ENCODE peak calls at places on chromosomes 1 and 21, in nine cellular contexts. E is NB4, T is PC-3, N is thoracic aorta, O is H1, B is tibial artery, J is endothelial cell of umbilical vein, F is cardiac muscle cell, A is lower leg skin. G is an unnamed sample.

GRCh38 chr1:110051262-110051648 is 16.8 kb downstream of the STRIP1 start:
- DNase-seq in E (no peak), T (no peak), N (no peak), O (no peak), B (no peak), J (no peak), F (no peak), A (no peak), G (no peak)

GRCh38 chr1:229363723-229364122 is 20.9 kb upstream of the CCSAP start:
- DNase-seq in E (no peak), T (no peak), N (no peak), O (no peak), B (no peak), J (no peak), F (no peak), A (no peak), G (no peak)

GRCh38 chr1:169624122-169624521 is 5.8 kb downstream of the SELP start:
- DNase-seq in E (no peak), T (no peak), N (no peak), O (no peak), B (no peak), J (peak), F (no peak), A (no peak), G (no peak)

GRCh38 chr1:46686255-46686654 is 14.6 kb downstream of the TEX38 start:
- DNase-seq in E (no peak), T (no peak), N (no peak), O (no peak), B (no peak), J (peak), F (no peak), A (no peak), G (no peak)

GRCh38 chr1:12112711-12113161 is 49.6 kb downstream of the TNFRSF8 start:
- DNase-seq in E (no peak), T (no peak), N (no peak), O (no peak), B (no peak), J (no peak), F (peak), A (no peak), G (no peak)

GRCh38 chr1:185050823-185051451 is 5.6 kb downstream of the RNF2 start:
- DNase-seq in E (peak), T (no peak), N (no peak), O (no peak), B (no peak), J (no peak), F (peak), A (no peak), G (no peak)

GRCh38 chr1:79188371-79188770 is 181.8 kb upstream of the ADGRL4 start:
- DNase-seq in E (peak), T (peak), N (no peak), O (no peak), B (no peak), J (peak), F (peak), A (no peak), G (no peak)

GRCh38 chr1:17791464-17791863 is 36.3 kb downstream of the ACTL8 start:
- DNase-seq in E (no peak), T (no peak), N (no peak), O (no peak), B (no peak), J (no peak), F (no peak), A (peak), G (no peak)

GRCh38 chr1:175420491-175420827 is 227.9 kb upstream of the KIAA0040 start:
- DNase-seq in E (no peak), T (no peak), N (no peak), O (no peak), B (no peak), J (no peak), F (no peak), A (no peak), G (no peak)

GRCh38 chr1:152870831-152871730 is 7.0 kb upstream of the SMCP start:
- DNase-seq in E (peak), T (peak), N (no peak), O (no peak), B (no peak), J (peak), F (peak), A (no peak), G (no peak)

GRCh38 chr1:236457775-236458174 is 63.7 kb downstream of the EDARADD start:
- DNase-seq in E (no peak), T (no peak), N (no peak), O (no peak), B (no peak), J (no peak), F (no peak), A (no peak), G (no peak)

GRCh38 chr1:228737613-228738012 is 2.3 kb downstream of the RHOU start:
- DNase-seq in E (no peak), T (no peak), N (no peak), O (no peak), B (no peak), J (no peak), F (no peak), A (no peak), G (peak)

GRCh38 chr1:68151690-68152089 is 80.6 kb downstream of the WLS start:
- DNase-seq in E (no peak), T (no peak), N (no peak), O (no peak), B (no peak), J (no peak), F (no peak), A (no peak), G (no peak)

GRCh38 chr1:225254676-225255075 is 173.2 kb downstream of the LBR start:
- DNase-seq in E (no peak), T (no peak), N (no peak), O (no peak), B (no peak), J (no peak), F (no peak), A (no peak), G (no peak)

GRCh38 chr21:15084668-15085067 is 19.9 kb upstream of the NRIP1 start:
- DNase-seq in E (no peak), T (no peak), N (no peak), O (no peak), B (no peak), J (no peak), F (peak), A (no peak), G (no peak)

GRCh38 chr1:72283204-72284083 is 1.1 kb upstream of the NEGR1 start:
- DNase-seq in E (peak), T (peak), N (peak), O (no peak), B (peak), J (peak), F (peak), A (peak), G (peak)

GRCh38 chr1:205141236-205142104 is 19.7 kb upstream of the RBBP5 start:
- DNase-seq in E (peak), T (peak), N (peak), O (peak), B (peak), J (peak), F (peak), A (peak), G (peak)

GRCh38 chr1:53395671-53396215 is 63.5 kb upstream of the DMRTB1 start:
- DNase-seq in E (no peak), T (no peak), N (no peak), O (no peak), B (no peak), J (no peak), F (no peak), A (peak), G (peak)

GRCh38 chr1:98839840-98840239 is 164.8 kb downstream of the PLPPR5 start:
- DNase-seq in E (no peak), T (no peak), N (no peak), O (no peak), B (no peak), J (no peak), F (no peak), A (no peak), G (no peak)

GRCh38 chr1:204077979-204078696 is 5.2 kb downstream of the SOX13 start:
- DNase-seq in E (no peak), T (no peak), N (no peak), O (peak), B (no peak), J (no peak), F (peak), A (no peak), G (no peak)

GRCh38 chr1:10861822-10862221 is 65.4 kb upstream of the CASZ1 start:
- DNase-seq in E (no peak), T (no peak), N (no peak), O (no peak), B (no peak), J (no peak), F (no peak), A (no peak), G (no peak)

GRCh38 chr1:47646676-47647075 is 208.8 kb downstream of the FOXD2 start:
- DNase-seq in E (no peak), T (peak), N (no peak), O (no peak), B (no peak), J (no peak), F (no peak), A (no peak), G (no peak)

GRCh38 chr1:54275349-54275748 is 75.4 kb downstream of the MRPL37 start:
- DNase-seq in E (no peak), T (peak), N (peak), O (no peak), B (peak), J (peak), F (peak), A (peak), G (peak)

GRCh38 chr1:182113879-182114626 is 52.5 kb upstream of the ZNF648 start:
- DNase-seq in E (no peak), T (no peak), N (no peak), O (no peak), B (no peak), J (no peak), F (no peak), A (no peak), G (no peak)

GRCh38 chr1:231866392-231867331 is 240.1 kb downstream of the DISC1 start:
- DNase-seq in E (peak), T (peak), N (no peak), O (peak), B (no peak), J (peak), F (peak), A (peak), G (no peak)

GRCh38 chr1:47915677-47916353 is 81.4 kb downstream of the TRABD2B start:
- DNase-seq in E (no peak), T (no peak), N (no peak), O (no peak), B (no peak), J (no peak), F (no peak), A (no peak), G (no peak)

GRCh38 chr21:31282095-31282709 is 61.9 kb downstream of the TIAM1 start:
- DNase-seq in E (no peak), T (peak), N (no peak), O (no peak), B (no peak), J (no peak), F (peak), A (no peak), G (no peak)

GRCh38 chr1:98098473-98098872 is 177.6 kb upstream of the DPYD start:
- DNase-seq in E (no peak), T (no peak), N (no peak), O (no peak), B (no peak), J (no peak), F (no peak), A (no peak), G (no peak)

GRCh38 chr1:227942716-227943261 is 4.9 kb downstream of the WNT9A start:
- DNase-seq in E (no peak), T (no peak), N (no peak), O (no peak), B (no peak), J (no peak), F (no peak), A (peak), G (peak)

GRCh38 chr21:41894922-41895557 is 15.9 kb upstream of the PRDM15 start:
- DNase-seq in E (no peak), T (peak), N (no peak), O (no peak), B (no peak), J (peak), F (peak), A (no peak), G (peak)

GRCh38 chr1:92623187-92623778 is 136.6 kb upstream of the GFI1 start:
- DNase-seq in E (peak), T (peak), N (no peak), O (no peak), B (no peak), J (peak), F (peak), A (no peak), G (no peak)

GRCh38 chr1:115184260-115184950 is 95.1 kb upstream of the TSPAN2 start:
- DNase-seq in E (no peak), T (peak), N (no peak), O (no peak), B (no peak), J (no peak), F (no peak), A (no peak), G (no peak)

GRCh38 chr1:64898107-64898861 is 68.1 kb downstream of the JAK1 start:
- DNase-seq in E (peak), T (peak), N (peak), O (no peak), B (peak), J (peak), F (peak), A (peak), G (peak)

GRCh38 chr1:212749924-212750535 is 41.5 kb downstream of the NSL1 start:
- DNase-seq in E (peak), T (peak), N (no peak), O (no peak), B (no peak), J (peak), F (peak), A (no peak), G (no peak)

GRCh38 chr1:53025034-53025777 is 36.8 kb upstream of the PODN start:
- DNase-seq in E (no peak), T (no peak), N (no peak), O (no peak), B (peak), J (peak), F (peak), A (no peak), G (peak)

DNA sequence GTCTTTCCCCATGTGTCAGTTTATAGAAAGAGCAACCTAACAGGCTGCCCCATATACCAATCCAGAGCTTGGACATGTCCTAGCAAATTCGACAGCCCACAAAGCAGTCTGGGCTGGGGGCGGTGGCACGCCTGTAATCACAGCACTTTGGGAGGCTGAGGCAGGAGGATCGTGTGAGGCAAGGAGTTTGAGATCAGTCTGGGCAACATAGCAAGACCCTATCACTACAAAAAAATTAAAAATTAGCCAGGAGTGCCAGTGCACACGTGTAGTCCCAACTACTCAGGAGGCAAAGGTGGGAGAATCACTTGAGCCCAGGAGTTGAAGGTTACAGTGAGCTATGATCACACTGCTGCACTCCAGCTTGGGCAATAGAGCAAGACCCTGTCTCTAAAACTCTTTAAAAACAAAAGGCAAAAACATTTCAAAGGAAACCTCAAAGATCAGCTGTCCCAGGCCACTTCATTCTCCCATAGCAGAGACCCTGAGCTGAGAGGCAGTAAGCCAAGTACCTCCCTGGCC is 54.4 kb downstream of the SETD4 start:
- DNase-seq in E (no peak), T (no peak), N (no peak), O (no peak), B (no peak), J (no peak), F (no peak), A (peak), G (no peak)
- H3K4me3 ChIP-seq in E (no peak), T (no peak), N (no peak), O (no peak), B (no peak), J (no peak), F (no peak), A (no peak), G (no peak)

DNA sequence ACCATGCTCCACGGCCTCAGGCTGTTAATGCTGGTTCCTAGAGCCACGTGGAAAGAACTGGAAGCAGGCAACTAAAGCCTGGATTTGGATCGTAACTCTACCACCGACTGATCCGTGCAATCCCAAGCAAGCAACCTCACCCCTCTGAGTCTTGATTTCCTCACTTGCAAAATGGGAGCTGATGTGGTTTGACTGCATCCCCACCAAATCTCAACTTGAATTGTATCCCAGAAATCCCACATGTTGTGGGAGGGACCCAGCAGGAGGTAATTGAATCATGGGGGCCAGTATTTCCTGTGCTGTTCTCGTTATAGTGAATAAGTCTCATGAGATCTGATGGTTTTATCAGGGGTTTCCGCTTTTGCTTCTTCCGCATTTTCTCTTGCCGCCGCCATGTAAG is 58.3 kb downstream of the FHAD1 start:
- DNase-seq in E (no peak), T (no peak), N (no peak), O (no peak), B (no peak), J (no peak), F (peak), A (no peak), G (no peak)
- H3K4me3 ChIP-seq in E (no peak), T (no peak), N (no peak), O (no peak), B (no peak), J (no peak), F (no peak), A (no peak), G (no peak)

DNA sequence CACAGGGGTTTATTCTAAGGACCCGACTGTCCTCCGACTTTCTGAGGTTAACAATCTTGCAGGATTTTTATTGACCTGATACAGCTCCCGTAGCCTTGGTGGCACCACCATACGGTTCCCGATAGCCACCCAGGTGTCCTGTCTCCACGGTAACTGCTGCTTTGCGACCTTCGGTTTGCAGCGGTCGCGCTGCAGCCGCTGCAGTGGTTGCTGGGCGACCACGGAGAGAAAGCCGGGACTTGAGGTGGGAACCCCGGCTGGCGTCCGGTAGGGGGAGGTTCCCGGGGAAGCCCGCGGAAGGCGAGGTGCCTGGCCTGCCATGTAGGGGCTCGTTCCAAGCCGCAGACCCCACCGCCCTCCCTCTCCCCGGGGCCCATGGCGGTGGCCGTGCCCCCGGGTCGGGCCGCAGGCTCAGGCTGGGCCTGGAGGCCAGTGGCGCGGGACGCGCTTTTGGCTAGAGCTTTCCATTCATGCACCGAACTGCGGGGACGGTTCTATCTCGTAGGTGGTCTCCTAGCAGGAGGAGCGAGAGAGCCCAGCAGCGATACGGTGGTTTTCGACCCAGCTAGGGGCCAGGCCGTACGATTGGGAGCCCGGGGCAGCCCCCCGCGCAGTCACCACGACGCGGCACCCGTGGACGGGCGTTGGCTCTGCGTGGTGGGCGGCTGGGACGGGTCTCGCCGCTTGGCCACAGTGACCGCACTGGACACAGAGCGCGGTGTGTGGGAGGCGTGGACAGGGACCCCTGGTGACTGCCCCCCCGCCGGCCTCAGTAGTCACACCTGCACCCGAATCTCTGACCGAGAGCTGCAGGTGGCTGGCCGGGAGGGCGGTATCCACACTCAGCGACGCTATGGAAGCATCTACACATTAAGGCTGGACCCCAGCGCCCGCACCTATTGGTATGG is at the start of gene KLHDC9:
- DNase-seq in E (no peak), T (peak), N (no peak), O (peak), B (peak), J (peak), F (peak), A (peak), G (peak)
- H3K4me3 ChIP-seq in E (no peak), T (peak), N (peak), O (peak), B (peak), J (peak), F (peak), A (peak), G (peak)

DNA sequence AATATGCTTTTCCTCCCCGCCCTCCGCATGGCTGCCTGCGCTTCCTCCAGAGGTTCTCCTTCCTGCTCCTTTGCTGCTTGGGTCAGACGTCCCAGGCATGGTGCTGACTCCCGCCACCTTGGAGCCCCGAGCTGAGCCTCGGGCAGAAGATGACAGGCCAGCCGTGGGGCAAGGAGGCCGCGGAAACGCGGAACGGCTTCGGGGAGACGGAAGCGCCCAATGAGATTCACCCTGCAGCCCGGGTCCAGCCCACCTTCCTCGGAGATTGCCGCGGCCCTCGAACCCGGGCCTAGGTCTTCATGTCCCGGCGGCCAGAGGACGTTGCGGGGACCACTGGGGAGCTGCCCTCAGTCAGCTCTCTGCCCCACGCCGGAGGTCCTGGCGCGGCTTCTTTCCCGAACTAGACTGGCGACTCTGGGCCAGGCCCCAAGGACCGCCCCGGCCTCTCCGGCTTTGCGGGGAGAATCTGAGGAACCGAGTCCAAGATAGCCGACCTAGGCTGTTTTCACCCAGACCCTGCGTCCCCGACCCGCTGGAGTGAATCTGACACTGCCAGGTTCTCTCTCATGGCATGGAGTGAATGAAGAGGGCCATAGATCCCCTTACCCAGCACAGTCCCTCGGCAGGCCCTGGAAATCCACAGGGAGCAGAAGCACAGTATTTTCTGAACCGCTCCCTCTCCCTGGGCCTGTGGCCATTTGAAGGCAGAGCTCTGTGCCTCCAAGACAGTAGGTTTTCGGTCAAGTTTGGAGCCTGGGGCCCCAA is 9.8 kb upstream of the BARHL2 start:
- DNase-seq in E (no peak), T (no peak), N (no peak), O (no peak), B (no peak), J (no peak), F (no peak), A (no peak), G (no peak)
- H3K4me3 ChIP-seq in E (no peak), T (no peak), N (peak), O (peak), B (no peak), J (no peak), F (no peak), A (no peak), G (no peak)